ENCODE peak calls at places on chromosomes 12 and 14, in four cellular contexts. Y, R, A and C are unnamed samples.

GRCh38 chr12:72011374-72011773 is 72.7 kb downstream of the TPH2 start:
- DNase-seq in Y (no peak), R (no peak), A (no peak), C (no peak)

GRCh38 chr12:132206093-132206434 is 61.8 kb downstream of the NOC4L start:
- DNase-seq in Y (no peak), R (no peak), A (no peak), C (no peak)

GRCh38 chr14:54529811-54530210 is 20.1 kb downstream of the CGRRF1 start:
- DNase-seq in Y (no peak), R (no peak), A (no peak), C (no peak)

GRCh38 chr12:78799679-78800078 is 64.9 kb upstream of the SYT1 start:
- DNase-seq in Y (no peak), R (no peak), A (no peak), C (no peak)

GRCh38 chr12:93790472-93791152 is 113.4 kb downstream of the CRADD start:
- DNase-seq in Y (no peak), R (no peak), A (peak), C (no peak)

GRCh38 chr12:24360907-24361306 is 411.4 kb upstream of the SOX5 start:
- DNase-seq in Y (no peak), R (no peak), A (peak), C (no peak)

GRCh38 chr14:47675489-47676300 is at the start of gene MDGA2:
- DNase-seq in Y (peak), R (peak), A (peak), C (peak)

GRCh38 chr12:102879144-102879763 is 37.8 kb downstream of the PAH start:
- DNase-seq in Y (peak), R (peak), A (peak), C (peak)

GRCh38 chr14:92408186-92408585 is 85.2 kb downstream of the SLC24A4 start:
- DNase-seq in Y (no peak), R (no peak), A (peak), C (no peak)

GRCh38 chr14:68607081-68607851 is 185.6 kb downstream of the ZFP36L1 start:
- DNase-seq in Y (no peak), R (no peak), A (no peak), C (no peak)

GRCh38 chr14:30921305-30921704 is 46.9 kb downstream of the COCH start:
- DNase-seq in Y (no peak), R (no peak), A (no peak), C (no peak)

GRCh38 chr12:111066744-111067437 is 146.5 kb upstream of the MYL2 start:
- DNase-seq in Y (no peak), R (no peak), A (no peak), C (no peak)

GRCh38 chr14:45114327-45114726 is 20.0 kb downstream of the FKBP3 start:
- DNase-seq in Y (no peak), R (no peak), A (no peak), C (no peak)

GRCh38 chr12:62832027-62832426 is 102.9 kb downstream of the PPM1H start:
- DNase-seq in Y (no peak), R (no peak), A (no peak), C (no peak)

GRCh38 chr14:101927859-101928258 is 36.5 kb upstream of the DYNC1H1 start:
- DNase-seq in Y (peak), R (peak), A (peak), C (no peak)

GRCh38 chr14:93742761-93743160 is 45.5 kb downstream of the PRIMA1 start:
- DNase-seq in Y (no peak), R (peak), A (no peak), C (no peak)

GRCh38 chr14:92933481-92933880 is 10.5 kb downstream of the CHGA start:
- DNase-seq in Y (no peak), R (no peak), A (no peak), C (no peak)

GRCh38 chr14:93956082-93956481 is 20.3 kb downstream of the ASB2 start:
- DNase-seq in Y (no peak), R (no peak), A (no peak), C (no peak)

GRCh38 chr14:102728509-102728908 is 48.7 kb upstream of the TRAF3 start:
- DNase-seq in Y (no peak), R (peak), A (no peak), C (peak)

GRCh38 chr14:78016532-78016931 is 153.6 kb upstream of the NRXN3 start:
- DNase-seq in Y (no peak), R (no peak), A (no peak), C (no peak)

GRCh38 chr14:94267352-94267751 is 25.7 kb downstream of the SERPINA10 start:
- DNase-seq in Y (no peak), R (no peak), A (no peak), C (no peak)

GRCh38 chr14:101365329-101366158 is 195.8 kb upstream of the DIO3 start:
- DNase-seq in Y (no peak), R (no peak), A (no peak), C (no peak)

GRCh38 chr12:16880864-16881285 is 274.9 kb upstream of the LMO3 start:
- DNase-seq in Y (no peak), R (peak), A (no peak), C (no peak)

GRCh38 chr12:3658327-3659163 is 94.4 kb downstream of the CRACR2A start:
- DNase-seq in Y (no peak), R (peak), A (no peak), C (no peak)

GRCh38 chr12:71954861-71955260 is 16.2 kb downstream of the TPH2 start:
- DNase-seq in Y (no peak), R (no peak), A (no peak), C (no peak)

GRCh38 chr12:93785262-93786010 is 108.3 kb downstream of the CRADD start:
- DNase-seq in Y (no peak), R (no peak), A (peak), C (no peak)

GRCh38 chr14:99408971-99409289 is 71.7 kb downstream of the SETD3 start:
- DNase-seq in Y (no peak), R (no peak), A (no peak), C (no peak)

GRCh38 chr12:6849976-6850560 is 1.0 kb downstream of the CDCA3 start:
- DNase-seq in Y (no peak), R (no peak), A (no peak), C (no peak)

GRCh38 chr12:120439646-120440247 is 1.8 kb downstream of the COX6A1 start:
- DNase-seq in Y (no peak), R (peak), A (no peak), C (peak)

GRCh38 chr14:97719931-97720330 is 922.7 kb downstream of the VRK1 start:
- DNase-seq in Y (no peak), R (no peak), A (no peak), C (no peak)

GRCh38 chr14:93970589-93970966 is 5.8 kb downstream of the ASB2 start:
- DNase-seq in Y (no peak), R (no peak), A (no peak), C (no peak)